ENCODE peak calls at places on chromosome 22, in eight cellular contexts. Q, I, P, R, W, F, D and M are unnamed samples.

GRCh38 chr22:41417622-41418390 is 28.8 kb downstream of the TOB2 start:
- DNase-seq in Q (no peak), I (no peak), P (peak; percentile 22), R (no peak), W (no peak), F (peak; percentile 92), D (peak; percentile 93), M (no peak)

GRCh38 chr22:50184004-50184461 is 1.7 kb upstream of the TRABD start:
- DNase-seq in Q (peak; percentile 30), I (no peak), P (peak; percentile 49), R (no peak), W (no peak), F (peak; percentile 77), D (peak; percentile 84), M (no peak)

GRCh38 chr22:44003016-44003775 is 20.9 kb upstream of the PARVB start:
- DNase-seq in Q (no peak), I (no peak), P (no peak), R (no peak), W (no peak), F (no peak), D (no peak), M (no peak)

GRCh38 chr22:49340406-49340805 is 487.3 kb downstream of the BRD1 start:
- DNase-seq in Q (no peak), I (no peak), P (no peak), R (no peak), W (no peak), F (no peak), D (no peak), M (no peak)

GRCh38 chr22:27612075-27612474 is 189.5 kb downstream of the MN1 start:
- DNase-seq in Q (no peak), I (no peak), P (no peak), R (no peak), W (no peak), F (no peak), D (no peak), M (no peak)

GRCh38 chr22:42747701-42748513 is 27.2 kb upstream of the A4GALT start:
- DNase-seq in Q (peak; percentile 75), I (peak; percentile 43), P (no peak), R (peak; percentile 66), W (no peak), F (no peak), D (no peak), M (peak; percentile 46)

GRCh38 chr22:37048133-37048532 is 3.4 kb upstream of the KCTD17 start:
- DNase-seq in Q (no peak), I (no peak), P (no peak), R (no peak), W (no peak), F (peak; percentile 2), D (no peak), M (no peak)

GRCh38 chr22:42277988-42278776 is 7.7 kb upstream of the TCF20 start:
- DNase-seq in Q (peak; percentile 37), I (no peak), P (no peak), R (no peak), W (no peak), F (no peak), D (no peak), M (no peak)

GRCh38 chr22:27108425-27109114 is 451.2 kb downstream of the MIAT start:
- DNase-seq in Q (peak; percentile 28), I (no peak), P (peak; percentile 45), R (no peak), W (no peak), F (peak; percentile 43), D (peak; percentile 72), M (no peak)

GRCh38 chr22:44930016-44930710 is 79.6 kb downstream of the PHF21B start:
- DNase-seq in Q (no peak), I (no peak), P (no peak), R (no peak), W (no peak), F (no peak), D (peak; percentile 56), M (no peak)

GRCh38 chr22:27866136-27867091 is 52.6 kb downstream of the PITPNB start:
- DNase-seq in Q (peak; percentile 77), I (peak; percentile 85), P (peak; percentile 74), R (no peak), W (peak; percentile 76), F (no peak), D (no peak), M (peak; percentile 55)

GRCh38 chr22:49193348-49193747 is 634.3 kb downstream of the BRD1 start:
- DNase-seq in Q (no peak), I (no peak), P (no peak), R (no peak), W (no peak), F (peak; percentile 43), D (no peak), M (no peak)

GRCh38 chr22:48178536-48178935 is 1416.1 kb downstream of the TBC1D22A start:
- DNase-seq in Q (no peak), I (no peak), P (no peak), R (no peak), W (no peak), F (no peak), D (peak; percentile 22), M (no peak)

GRCh38 chr22:24567668-24568067 is 11.9 kb downstream of the SNRPD3 start:
- DNase-seq in Q (no peak), I (no peak), P (no peak), R (no peak), W (no peak), F (no peak), D (no peak), M (no peak)

GRCh38 chr22:44372611-44373010 is 59.9 kb upstream of the SHISAL1 start:
- DNase-seq in Q (no peak), I (no peak), P (no peak), R (no peak), W (no peak), F (no peak), D (peak; percentile 6), M (no peak)

GRCh38 chr22:49199224-49199623 is 628.4 kb downstream of the BRD1 start:
- DNase-seq in Q (no peak), I (no peak), P (no peak), R (no peak), W (no peak), F (no peak), D (no peak), M (no peak)

GRCh38 chr22:42565956-42566355 is 12.2 kb downstream of the SERHL2 start:
- DNase-seq in Q (no peak), I (no peak), P (no peak), R (no peak), W (no peak), F (no peak), D (no peak), M (no peak)

GRCh38 chr22:29039148-29039547 is 22.5 kb downstream of the C22orf31 start:
- DNase-seq in Q (no peak), I (no peak), P (no peak), R (no peak), W (no peak), F (no peak), D (no peak), M (no peak)

GRCh38 chr22:49751968-49752597 is 75.6 kb downstream of the BRD1 start:
- DNase-seq in Q (no peak), I (no peak), P (no peak), R (no peak), W (no peak), F (no peak), D (no peak), M (no peak)

GRCh38 chr22:20060700-20061480 is 19.2 kb upstream of the DGCR8 start:
- DNase-seq in Q (no peak), I (no peak), P (no peak), R (no peak), W (no peak), F (no peak), D (no peak), M (no peak)
- TF ChIP-seq CTCF in Q (no peak), I (no peak), P (no peak), R (peak; percentile 24), W (no peak), F (no peak), D (no peak), M (no peak)

GRCh38 chr22:23402275-23403151 is 177.6 kb downstream of the IGLL1 start:
- DNase-seq in Q (peak; percentile 82), I (no peak), P (peak; percentile 82), R (peak; percentile 28), W (no peak), F (peak; percentile 44), D (no peak), M (no peak)
- H3K4me3 ChIP-seq in Q (peak overlapping the region; percentile 14), I (no peak overlapping the region), P (peak overlapping the region; percentile 57), R (no peak overlapping the region), W (peak overlapping the region; percentile 27), F (peak overlapping the region; percentile 14), D (peak overlapping the region; percentile 19), M (no peak overlapping the region)

GRCh38 chr22:39463277-39463676 is 6.5 kb downstream of the MGAT3 start:
- DNase-seq in Q (no peak), I (no peak), P (no peak), R (no peak), W (no peak), F (no peak), D (no peak), M (no peak)

GRCh38 chr22:39463931-39464390 is 7.1 kb downstream of the MGAT3 start:
- DNase-seq in Q (peak; percentile 14), I (no peak), P (no peak), R (no peak), W (no peak), F (no peak), D (no peak), M (no peak)

GRCh38 chr22:39459681-39460080 is 2.9 kb downstream of the MGAT3 start:
- DNase-seq in Q (no peak), I (no peak), P (no peak), R (no peak), W (no peak), F (no peak), D (no peak), M (no peak)

GRCh38 chr22:39466228-39467006 is 9.6 kb downstream of the MGAT3 start:
- DNase-seq in Q (no peak), I (no peak), P (no peak), R (no peak), W (no peak), F (no peak), D (no peak), M (no peak)

DNA sequence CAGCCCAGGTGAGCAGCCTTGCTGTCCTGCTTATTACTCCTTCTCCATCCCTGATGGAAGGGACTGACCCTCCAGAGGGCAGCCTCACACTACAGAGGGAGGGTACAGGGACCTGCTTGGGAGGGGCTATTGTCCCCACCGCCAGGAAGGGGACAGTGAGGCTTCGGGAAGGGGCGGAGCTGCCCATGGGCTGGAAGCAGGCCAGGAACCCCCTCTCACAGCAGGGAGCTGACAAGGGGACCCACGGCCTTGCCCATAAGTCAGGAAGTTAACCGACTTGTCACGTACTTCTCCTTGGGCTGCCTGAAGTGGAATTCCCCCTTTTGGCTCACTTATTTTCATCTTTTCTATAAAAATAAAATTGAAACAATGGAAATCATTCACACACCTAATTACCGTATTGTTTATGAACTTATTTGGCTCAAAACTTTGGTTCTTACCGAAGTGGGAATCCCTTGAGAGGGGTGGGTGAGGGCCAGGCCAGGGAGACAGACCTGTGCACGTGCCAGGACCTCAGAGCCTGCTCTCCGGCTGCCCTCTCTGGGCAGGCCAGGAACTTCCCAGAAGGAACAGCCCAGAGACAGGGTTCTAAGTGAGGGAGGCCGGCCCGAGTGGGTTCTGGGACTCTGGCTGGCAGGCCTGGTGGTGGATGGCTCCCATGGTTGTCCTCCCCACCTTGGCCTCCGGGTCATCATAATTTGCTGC is 5.8 kb downstream of the MGAT3 start:
- DNase-seq in Q (no peak), I (no peak), P (no peak), R (no peak), W (no peak), F (peak; percentile 74), D (peak; percentile 81), M (no peak)
- TF ChIP-seq CTCF in Q (no peak), I (no peak), P (no peak), R (no peak), W (no peak), F (peak; percentile 35), D (peak; percentile 28), M (no peak)

GRCh38 chr22:36022697-36023096 is 5.9 kb downstream of the RBFOX2 start:
- DNase-seq in Q (no peak), I (no peak), P (no peak), R (no peak), W (no peak), F (no peak), D (no peak), M (no peak)
- H3K4me3 ChIP-seq in Q (no peak overlapping the region), I (no peak overlapping the region), P (no peak overlapping the region), R (no peak overlapping the region), W (no peak overlapping the region), F (no peak overlapping the region), D (no peak overlapping the region), M (no peak overlapping the region)